ENCODE peak calls at places on chromosomes 13 and 19, in nine cellular contexts. V, W, U, C, D, Q, J, F and M are unnamed samples. For H3K4me1, the result is how much of the 10 kb centered on the place peaks cover.

GRCh38 chr13:23741879-23742510 is 147.2 kb downstream of the MIPEP start:
- DNase-seq in D (no peak), F (no peak), V (no peak), C (no peak), J (peak), W (no peak), Q (no peak), U (no peak), M (no peak)

GRCh38 chr13:50079278-50080157 is 64.3 kb downstream of the KCNRG start:
- DNase-seq in V (no peak), U (no peak), W (no peak), F (no peak), C (no peak), D (no peak), Q (no peak), J (no peak), M (no peak)

GRCh38 chr13:93562676-93563075 is 336.1 kb downstream of the GPC6 start:
- DNase-seq in V (no peak), Q (no peak), J (no peak), C (no peak), U (no peak), W (no peak), F (no peak), D (no peak), M (no peak)

GRCh38 chr19:3556978-3557460 is 367 bp downstream of the MFSD12 start:
- DNase-seq in V (peak), J (peak), W (no peak), Q (no peak), C (no peak), U (no peak), D (peak), F (peak), M (no peak)

GRCh38 chr13:110236431-110236830 is 70.5 kb downstream of the COL4A1 start:
- DNase-seq in C (no peak), J (no peak), U (no peak), Q (no peak), F (no peak), V (no peak), W (peak), D (no peak), M (no peak)

GRCh38 chr19:2969104-2969504 is 8.3 kb upstream of the TLE6 start:
- DNase-seq in U (peak), Q (no peak), C (no peak), F (no peak), V (no peak), D (no peak), J (no peak), W (no peak), M (no peak)

GRCh38 chr19:10706990-10707389 is 5.8 kb downstream of the QTRT1 start:
- DNase-seq in Q (no peak), V (no peak), U (no peak), D (peak), J (no peak), W (no peak), C (no peak), F (no peak), M (no peak)

GRCh38 chr19:15379996-15380647 is 535 bp upstream of the AKAP8 start:
- DNase-seq in F (peak), W (no peak), C (peak), Q (no peak), J (peak), U (peak), D (peak), V (peak), M (no peak)

GRCh38 chr13:112700291-112701060 is 10.6 kb downstream of the ATP11A start:
- DNase-seq in C (no peak), Q (no peak), U (peak), J (no peak), D (no peak), W (no peak), F (no peak), V (no peak), M (no peak)

GRCh38 chr13:99389520-99390304 is 82.5 kb upstream of the GPR183 start:
- DNase-seq in C (no peak), D (no peak), J (no peak), V (peak), Q (no peak), U (peak), W (no peak), F (no peak), M (no peak)

GRCh38 chr13:80883545-80883944 is 542.6 kb upstream of the SPRY2 start:
- DNase-seq in C (no peak), Q (no peak), J (no peak), U (no peak), D (no peak), F (no peak), W (no peak), V (no peak), M (no peak)

GRCh38 chr13:28037399-28037798 is 48.9 kb upstream of the URAD start:
- DNase-seq in F (no peak), C (no peak), Q (no peak), J (no peak), W (no peak), V (no peak), U (no peak), D (peak), M (no peak)

GRCh38 chr19:7366701-7367420 is 18.1 kb downstream of the ARHGEF18 start:
- DNase-seq in F (no peak), D (peak), U (no peak), C (no peak), W (no peak), V (no peak), Q (no peak), J (peak), M (no peak)

GRCh38 chr19:47229674-47230121 is 1.3 kb downstream of the BBC3 start:
- DNase-seq in U (peak), D (peak), Q (no peak), W (no peak), V (no peak), J (no peak), F (no peak), C (peak), M (no peak)

GRCh38 chr13:48545608-48546007 is 12.7 kb upstream of the RCBTB2 start:
- DNase-seq in C (no peak), D (no peak), Q (no peak), V (no peak), F (peak), J (no peak), W (no peak), U (no peak), M (no peak)

GRCh38 chr13:104086205-104086604 is 1020.0 kb upstream of the SLC10A2 start:
- DNase-seq in Q (no peak), V (no peak), F (no peak), D (peak), U (no peak), W (no peak), C (no peak), J (no peak), M (no peak)

GRCh38 chr19:5407356-5407755 is 47.9 kb upstream of the ZNRF4 start:
- DNase-seq in V (no peak), U (no peak), J (peak), C (no peak), F (no peak), Q (no peak), D (peak), W (no peak), M (no peak)

GRCh38 chr19:15787611-15788155 is at the start of gene OR10H5:
- DNase-seq in F (no peak), C (no peak), V (no peak), Q (no peak), U (no peak), J (no peak), D (no peak), W (no peak), M (no peak)

GRCh38 chr13:42876270-42876714 is 94.9 kb downstream of the FAM216B start:
- DNase-seq in U (no peak), D (no peak), V (no peak), C (no peak), F (no peak), J (no peak), W (no peak), Q (no peak), M (no peak)

GRCh38 chr19:21328402-21328801 is 808 bp downstream of the ZNF708 start:
- DNase-seq in W (no peak), D (no peak), U (no peak), V (no peak), Q (no peak), F (no peak), J (no peak), C (no peak), M (no peak)

GRCh38 chr13:87123987-87124784 is 547.0 kb upstream of the SLITRK5 start:
- DNase-seq in Q (no peak), C (no peak), J (peak), V (no peak), U (no peak), W (no peak), D (peak), F (no peak), M (no peak)

GRCh38 chr19:47569331-47569730 is 3.6 kb downstream of the ZNF541 start:
- DNase-seq in V (no peak), D (no peak), Q (no peak), F (no peak), U (no peak), C (no peak), W (no peak), J (no peak), M (no peak)

GRCh38 chr13:49810825-49811526 is 18.5 kb upstream of the KPNA3 start:
- DNase-seq in D (peak), F (no peak), W (no peak), J (no peak), U (peak), Q (no peak), V (no peak), C (no peak), M (no peak)

GRCh38 chr19:47357788-47358680 is 8.9 kb downstream of the DHX34 start:
- DNase-seq in U (no peak), W (no peak), V (no peak), C (no peak), J (peak), F (no peak), D (no peak), Q (no peak), M (no peak)

GRCh38 chr19:43847246-43847645 is 20.1 kb downstream of the ZNF283 start:
- DNase-seq in D (no peak), Q (no peak), J (no peak), W (no peak), V (no peak), U (no peak), F (no peak), C (no peak), M (no peak)

GRCh38 chr19:11227201-11227886 is 12.1 kb upstream of the ANGPTL8 start:
- DNase-seq in J (no peak), C (no peak), D (no peak), U (no peak), Q (no peak), F (no peak), W (no peak), V (no peak), M (no peak)

GRCh38 chr13:104869501-104869900 is 1666.0 kb downstream of the EFNB2 start:
- DNase-seq in F (no peak), V (no peak), U (no peak), J (no peak), D (no peak), C (no peak), W (no peak), Q (no peak), M (no peak)

GRCh38 chr19:10146142-10146541 is 26.4 kb upstream of the EIF3G start:
- DNase-seq in W (no peak), J (no peak), F (no peak), V (no peak), Q (no peak), C (no peak), U (no peak), D (no peak), M (no peak)

GRCh38 chr13:45333973-45334922 is 6.7 kb downstream of the TPT1 start:
- DNase-seq in U (no peak), Q (no peak), V (peak), C (no peak), F (no peak), J (no peak), W (no peak), D (peak), M (no peak)

GRCh38 chr13:23876265-23876664 is 12.9 kb downstream of the MIPEP start:
- DNase-seq in V (no peak), W (no peak), F (no peak), Q (no peak), J (no peak), U (no peak), C (no peak), D (peak), M (no peak)

GRCh38 chr13:84296386-84296785 is 414.1 kb upstream of the SLITRK1 start:
- DNase-seq in J (no peak), D (no peak), Q (no peak), C (no peak), W (no peak), U (no peak), F (no peak), V (no peak), M (no peak)

DNA sequence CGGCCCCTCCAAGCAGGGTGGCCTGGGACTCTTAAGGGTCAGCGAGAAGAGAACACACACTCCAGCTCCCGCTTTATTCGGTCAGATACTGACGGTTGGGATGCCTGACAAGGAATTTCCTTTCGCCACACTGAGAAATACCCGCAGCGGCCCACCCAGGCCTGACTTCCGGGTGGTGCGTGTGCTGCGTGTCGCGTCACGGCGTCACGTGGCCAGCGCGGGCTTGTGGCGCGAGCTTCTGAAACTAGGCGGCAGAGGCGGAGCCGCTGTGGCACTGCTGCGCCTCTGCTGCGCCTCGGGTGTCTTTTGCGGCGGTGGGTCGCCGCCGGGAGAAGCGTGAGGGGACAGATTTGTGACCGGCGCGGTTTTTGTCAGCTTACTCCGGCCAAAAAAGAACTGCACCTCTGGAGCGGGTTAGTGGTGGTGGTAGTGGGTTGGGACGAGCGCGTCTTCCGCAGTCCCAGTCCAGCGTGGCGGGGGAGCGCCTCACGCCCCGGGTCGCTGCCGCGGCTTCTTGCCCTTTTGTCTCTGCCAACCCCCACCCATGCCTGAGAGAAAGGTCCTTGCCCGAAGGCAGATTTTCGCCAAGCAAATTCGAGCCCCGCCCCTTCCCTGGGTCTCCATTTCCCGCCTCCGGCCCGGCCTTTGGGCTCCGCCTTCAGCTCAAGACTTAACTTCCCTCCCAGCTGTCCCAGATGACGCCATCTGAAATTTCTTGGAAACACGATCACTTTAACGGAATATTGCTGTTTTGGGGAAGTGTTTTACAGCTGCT is at the start of the genes BRCA2 and ZAR1L:
- DNase-seq in C (peak), V (peak), J (peak), W (peak), D (peak), F (peak), U (peak), Q (peak), M (peak)
- TF ChIP-seq POLR2A in C (peak), V (peak), J (peak), W (peak), D (peak), F (peak), U (peak), Q (peak), M (peak)

GRCh38 chr13:30745917-30746686 is 10.8 kb downstream of the ALOX5AP start:
- DNase-seq in D (no peak), Q (no peak), C (no peak), F (peak), J (no peak), W (no peak), V (no peak), U (peak), M (no peak)

GRCh38 chr13:30742896-30743295 is 7.6 kb downstream of the ALOX5AP start:
- DNase-seq in C (no peak), U (no peak), J (no peak), D (no peak), F (no peak), Q (no peak), W (no peak), V (no peak), M (no peak)

GRCh38 chr13:30744686-30745085 is 9.3 kb downstream of the ALOX5AP start:
- DNase-seq in J (no peak), F (no peak), U (no peak), Q (no peak), D (no peak), C (no peak), W (no peak), V (no peak), M (no peak)

GRCh38 chr13:30743319-30744055 is 8.1 kb downstream of the ALOX5AP start:
- DNase-seq in F (no peak), V (no peak), Q (no peak), J (peak), C (peak), D (peak), W (no peak), U (peak), M (no peak)

GRCh38 chr13:30744056-30744684 is 8.8 kb downstream of the ALOX5AP start:
- DNase-seq in Q (peak), F (peak), J (peak), D (peak), W (no peak), C (peak), V (peak), U (peak), M (no peak)
- TF ChIP-seq CTCF in Q (no peak), F (no peak), J (no peak), D (no peak), W (no peak), C (no peak), V (peak), U (no peak), M (no peak)

GRCh38 chr19:18475004-18475453 is 37.1 kb upstream of the ISYNA1 start:
- DNase-seq in J (no peak), Q (no peak), C (no peak), F (no peak), W (no peak), D (no peak), V (no peak), U (no peak), M (no peak)

GRCh38 chr19:18475762-18476331 is 37.9 kb upstream of the ISYNA1 start:
- DNase-seq in D (no peak), J (no peak), W (no peak), U (no peak), V (no peak), C (no peak), F (no peak), Q (no peak), M (no peak)

GRCh38 chr19:18477042-18477760 is 39.3 kb upstream of the ISYNA1 start:
- DNase-seq in F (no peak), J (no peak), D (no peak), C (no peak), U (no peak), V (no peak), W (no peak), Q (no peak), M (no peak)

GRCh38 chr19:18477974-18478373 is 40.0 kb upstream of the ISYNA1 start:
- DNase-seq in F (no peak), D (no peak), J (no peak), Q (no peak), U (no peak), V (no peak), C (no peak), W (no peak), M (no peak)

DNA sequence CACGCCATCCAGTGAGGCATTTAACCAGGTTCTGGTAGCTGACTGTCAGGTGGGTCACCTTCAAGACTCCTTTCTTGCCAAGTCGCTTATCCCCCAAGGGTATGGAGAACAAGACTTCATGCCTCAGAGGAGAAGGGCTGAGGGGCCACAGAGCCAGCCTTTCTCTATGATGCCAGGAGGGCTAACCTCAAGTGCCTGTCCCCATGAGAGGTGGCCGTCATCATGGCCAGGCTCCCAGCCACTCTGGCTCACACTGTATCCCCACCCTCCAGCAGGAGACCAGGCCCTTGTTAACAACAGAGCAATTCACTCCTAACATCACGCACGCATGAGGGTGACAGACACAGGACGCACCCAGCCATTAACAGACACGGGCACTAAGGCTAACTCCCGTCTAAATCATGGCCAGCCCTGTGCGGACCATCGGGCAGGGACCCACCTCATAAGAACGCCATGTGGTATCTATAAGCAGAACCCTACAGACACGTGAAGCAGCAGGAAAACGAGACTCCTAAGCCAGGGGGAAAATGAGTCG is 38.6 kb upstream of the ISYNA1 start:
- DNase-seq in J (no peak), F (no peak), V (no peak), Q (no peak), D (no peak), W (no peak), U (no peak), C (no peak), M (no peak)
- H3K4me1 ChIP-seq in J (under half), F (under half), V (under half), Q (under half), D (under half), W (half or more), U (half or more), C (under half), M (half or more)

DNA sequence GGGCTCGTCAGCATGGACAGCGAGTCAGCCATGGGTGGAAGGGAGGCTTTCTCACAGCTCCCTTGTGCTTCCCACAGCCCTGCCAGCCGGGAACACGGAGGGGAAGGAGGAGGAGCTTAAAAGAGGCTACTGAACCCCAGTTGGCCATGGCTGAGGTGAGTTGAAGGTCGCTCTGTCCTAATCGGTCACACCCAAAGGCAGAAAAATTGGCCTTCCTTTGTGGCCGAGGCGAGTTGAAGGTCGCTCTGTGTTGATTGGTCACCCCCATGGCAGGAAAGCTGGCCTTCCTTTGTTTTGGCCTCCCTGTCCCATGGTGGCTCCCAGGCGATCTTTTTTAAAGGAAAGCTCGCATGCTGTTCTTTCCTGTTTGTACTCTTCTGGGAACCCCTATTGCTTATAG is 5.1 kb downstream of the ZNF473 start:
- DNase-seq in V (no peak), J (no peak), C (no peak), F (no peak), U (no peak), D (no peak), W (no peak), Q (no peak), M (no peak)
- TF ChIP-seq POLR2A in V (no peak), J (no peak), C (no peak), F (no peak), U (no peak), D (no peak), W (no peak), Q (no peak), M (no peak)

GRCh38 chr19:45166723-45167252 is 6.0 kb upstream of the NKPD1 start:
- DNase-seq in D (no peak), C (no peak), J (no peak), F (no peak), W (no peak), U (peak), Q (no peak), V (no peak), M (no peak)
- TF ChIP-seq CTCF in D (no peak), C (no peak), J (no peak), F (no peak), W (no peak), U (no peak), Q (no peak), V (no peak), M (no peak)

GRCh38 chr19:13597625-13598024 is 91.3 kb upstream of the CACNA1A start:
- DNase-seq in U (peak), C (peak), W (no peak), F (no peak), J (peak), V (peak), D (peak), Q (no peak), M (no peak)
- H3K4me1 ChIP-seq in U (under half), C (under half), W (under half), F (under half), J (under half), V (under half), D (under half), Q (under half), M (under half)

GRCh38 chr19:35896643-35897040 is 3.7 kb downstream of the NFKBID start:
- DNase-seq in J (no peak), Q (no peak), U (no peak), F (no peak), C (no peak), W (no peak), V (no peak), D (no peak), M (no peak)

GRCh38 chr19:35897706-35898451 is 2.5 kb downstream of the NFKBID start:
- DNase-seq in Q (no peak), J (no peak), D (no peak), C (no peak), V (no peak), U (no peak), F (no peak), W (no peak), M (no peak)

GRCh38 chr19:35901854-35902661 is at the start of gene HCST:
- DNase-seq in V (peak), J (no peak), F (no peak), W (no peak), C (no peak), U (no peak), D (peak), Q (no peak), M (no peak)

GRCh38 chr19:35901055-35901644 is 810 bp upstream of the NFKBID start:
- DNase-seq in V (no peak), F (no peak), Q (no peak), W (no peak), U (no peak), C (no peak), J (no peak), D (peak), M (no peak)

GRCh38 chr19:35899547-35900214 is 659 bp downstream of the NFKBID start:
- DNase-seq in U (peak), C (peak), J (peak), F (peak), D (peak), Q (peak), V (peak), W (no peak), M (peak)
- TF ChIP-seq POLR2A in U (no peak), C (no peak), J (peak), F (no peak), D (no peak), Q (no peak), V (no peak), W (peak), M (no peak)

GRCh38 chr19:39212377-39212742 is 8.3 kb upstream of the SYCN start:
- DNase-seq in F (no peak), W (no peak), C (no peak), U (no peak), D (no peak), V (peak), J (no peak), Q (no peak), M (no peak)
- TF ChIP-seq CTCF in F (peak), W (peak), C (no peak), U (peak), D (peak), V (peak), J (peak), Q (no peak), M (no peak)